ENCODE peak calls at places on chromosomes 3 and 15, in four cellular contexts. T is hepatic stellate cell, E is globus pallidus, L is left lung. N is an unnamed sample.
A peak's percentile ranks its signal among the peaks of the same experiment; 100 is the strongest.

GRCh38 chr3:53780171-53780570 is 66.0 kb downstream of the CHDH start:
- DNase-seq in T (no peak), E (no peak), L (no peak), N (no peak)

GRCh38 chr15:22823495-22824128 is 14.9 kb upstream of the NIPA2 start:
- DNase-seq in E (no peak), T (no peak), L (no peak), N (no peak)

GRCh38 chr3:45007091-45007490 is 19.0 kb upstream of the CLEC3B start:
- DNase-seq in T (no peak), L (no peak), E (no peak), N (no peak)

GRCh38 chr3:66253790-66254620 is 33.2 kb downstream of the SLC25A26 start:
- DNase-seq in L (no peak), E (peak; percentile 55), T (no peak), N (peak; percentile 39)

GRCh38 chr15:48559270-48559669 is 86.2 kb downstream of the FBN1 start:
- DNase-seq in T (no peak), E (no peak), L (peak; percentile 36), N (no peak)

GRCh38 chr15:70618929-70619328 is 144.4 kb downstream of the UACA start:
- DNase-seq in E (no peak), L (no peak), T (no peak), N (no peak)

GRCh38 chr3:39501982-39502837 is 34.7 kb downstream of the MOBP start:
- DNase-seq in E (no peak), L (no peak), T (no peak), N (no peak)

GRCh38 chr15:90807074-90807646 is 61.2 kb upstream of the FURIN start:
- DNase-seq in E (no peak), L (no peak), T (no peak), N (no peak)

GRCh38 chr3:58234516-58234931 is 3.1 kb upstream of the ABHD6 start:
- DNase-seq in T (peak; percentile 45), E (no peak), L (no peak), N (no peak)

GRCh38 chr3:195873971-195874370 is 34.4 kb downstream of the TNK2 start:
- DNase-seq in T (no peak), E (no peak), L (no peak), N (no peak)

GRCh38 chr3:132180337-132180791 is 136.8 kb upstream of the ACP3 start:
- DNase-seq in L (no peak), T (peak; percentile 11), E (peak; percentile 15), N (peak; percentile 43)

GRCh38 chr3:120349819-120350125 is 618 bp upstream of the LRRC58 start:
- DNase-seq in L (no peak), T (no peak), E (no peak), N (peak; percentile 77)

GRCh38 chr3:186790261-186790981 is 7.0 kb downstream of the EIF4A2 start:
- DNase-seq in L (no peak), T (no peak), E (no peak), N (no peak)

GRCh38 chr3:66378256-66378655 is 122.6 kb downstream of the LRIG1 start:
- DNase-seq in E (no peak), T (no peak), L (no peak), N (no peak)

GRCh38 chr15:98154863-98155262 is 194.4 kb downstream of the ARRDC4 start:
- DNase-seq in L (no peak), T (no peak), E (no peak), N (no peak)

GRCh38 chr3:32759342-32759741 is 58.5 kb upstream of the TRIM71 start:
- DNase-seq in E (no peak), L (no peak), T (no peak), N (no peak)

GRCh38 chr3:25683882-25684281 is 19.2 kb upstream of the TOP2B start:
- DNase-seq in L (no peak), E (no peak), T (no peak), N (no peak)

GRCh38 chr3:190132376-190132775 is 11.7 kb upstream of the P3H2 start:
- DNase-seq in E (no peak), T (no peak), L (no peak), N (no peak)

GRCh38 chr3:144942501-144943197 is 971.0 kb downstream of the DIPK2A start:
- DNase-seq in E (no peak), T (no peak), L (no peak), N (no peak)

GRCh38 chr3:161316006-161316689 is 55.2 kb downstream of the SPTSSB start:
- DNase-seq in T (no peak), L (no peak), E (no peak), N (no peak)

GRCh38 chr15:45790325-45790943 is 155.6 kb downstream of the SQOR start:
- DNase-seq in L (no peak), E (peak; percentile 10), T (peak; percentile 21), N (peak; percentile 23)

N was measured in midbrain.